ENCODE peak calls at places on chromosomes 12 and 14, in nine cellular contexts. M is naive thymus-derived CD8-positive, alpha-beta T cell; G is astrocyte; Y is right atrium auricular region; J is IMR-90; F is AG08395; B is HT-29; U is NAMALWA; T is RWPE1. D is an unnamed sample.

GRCh38 chr14:28751467-28752058 is 15.0 kb upstream of the FOXG1 start:
- DNase-seq in M (no peak), F (peak), U (peak), T (peak), B (peak), G (peak), J (peak), Y (no peak), D (no peak)

GRCh38 chr12:67853204-67853603 is 136.0 kb upstream of the IFNG-AS1 start:
- DNase-seq in M (no peak), G (peak), F (peak), B (no peak), Y (no peak), U (no peak), J (peak), T (no peak), D (no peak)

GRCh38 chr12:33876618-33877017 is 145.7 kb upstream of the ALG10 start:
- DNase-seq in J (no peak), Y (no peak), G (no peak), B (peak), T (no peak), U (peak), F (no peak), M (no peak), D (no peak)

GRCh38 chr12:7609480-7609879 is 56.2 kb downstream of the APOBEC1 start:
- DNase-seq in T (no peak), F (no peak), J (peak), B (no peak), U (no peak), Y (no peak), M (no peak), G (no peak), D (no peak)

GRCh38 chr12:48924617-48925217 is 575 bp downstream of the FKBP11 start:
- DNase-seq in U (peak), G (peak), B (peak), M (peak), J (peak), F (peak), Y (no peak), T (peak), D (peak)

GRCh38 chr14:39456702-39457250 is 24.5 kb upstream of the FBXO33 start:
- DNase-seq in B (no peak), G (no peak), U (no peak), J (no peak), M (no peak), F (no peak), Y (no peak), T (no peak), D (no peak)

GRCh38 chr12:132214906-132215643 is 70.8 kb downstream of the NOC4L start:
- DNase-seq in B (no peak), U (no peak), G (no peak), F (no peak), Y (no peak), J (no peak), M (no peak), T (no peak), D (no peak)

GRCh38 chr12:100359822-100360221 is 2.9 kb downstream of the SLC17A8 start:
- DNase-seq in F (peak), G (peak), U (no peak), B (no peak), T (peak), J (peak), M (no peak), Y (no peak), D (no peak)

GRCh38 chr12:4169959-4170358 is 103.6 kb upstream of the CCND2 start:
- DNase-seq in F (no peak), J (no peak), U (no peak), Y (no peak), M (no peak), G (no peak), B (no peak), T (no peak), D (no peak)

GRCh38 chr12:106605254-106605653 is 22.4 kb downstream of the RFX4 start:
- DNase-seq in F (no peak), M (no peak), Y (no peak), B (no peak), U (no peak), J (no peak), T (no peak), G (no peak), D (no peak)

D was measured in tibial nerve.